ENCODE peak calls at places on chromosomes 13 and 19, in six cellular contexts. One of them, this sample, is unnamed.
A peak's percentile ranks its signal among the peaks of the same experiment; 100 is the strongest.

GRCh38 chr13:48043789-48044503 is 6.4 kb downstream of the NUDT15 start:
- DNase-seq in C1 segment of cervical spinal cord: no peak
- DNase-seq in fibroblast of the conjunctiva: peak; percentile 38
- DNase-seq in activated T-cell treated with anti-CD3 and anti-CD28 coated beads, Interleukin-2, amount 50 U/mL, for 72 hours: no peak
- DNase-seq in stimulated activated CD4-positive, alpha-beta T cell treated with anti-CD3 and anti-CD28 coated beads, Interleukin-12 subunit alpha, Interleukin-12 subunit beta, amount 100 ng/mL, for 48 hours: no peak
- DNase-seq in pons: no peak
- DNase-seq in this sample: no peak

GRCh38 chr19:40650749-40651305 is 39.6 kb downstream of the NUMBL start:
- DNase-seq in pons: no peak
- DNase-seq in stimulated activated CD4-positive, alpha-beta T cell treated with anti-CD3 and anti-CD28 coated beads, Interleukin-12 subunit alpha, Interleukin-12 subunit beta, amount 100 ng/mL, for 48 hours: no peak
- DNase-seq in C1 segment of cervical spinal cord: no peak
- DNase-seq in fibroblast of the conjunctiva: peak; percentile 91
- DNase-seq in activated T-cell treated with anti-CD3 and anti-CD28 coated beads, Interleukin-2, amount 50 U/mL, for 72 hours: no peak
- DNase-seq in this sample: no peak

GRCh38 chr19:4361152-4362037 is 18.0 kb downstream of the MPND start:
- DNase-seq in pons: no peak
- DNase-seq in stimulated activated CD4-positive, alpha-beta T cell treated with anti-CD3 and anti-CD28 coated beads, Interleukin-12 subunit alpha, Interleukin-12 subunit beta, amount 100 ng/mL, for 48 hours: no peak
- DNase-seq in C1 segment of cervical spinal cord: no peak
- DNase-seq in activated T-cell treated with anti-CD3 and anti-CD28 coated beads, Interleukin-2, amount 50 U/mL, for 72 hours: no peak
- DNase-seq in fibroblast of the conjunctiva: no peak
- DNase-seq in this sample: no peak

GRCh38 chr13:41059466-41059865 is 1.8 kb upstream of the WBP4 start:
- DNase-seq in C1 segment of cervical spinal cord: peak; percentile 41
- DNase-seq in fibroblast of the conjunctiva: no peak
- DNase-seq in stimulated activated CD4-positive, alpha-beta T cell treated with anti-CD3 and anti-CD28 coated beads, Interleukin-12 subunit alpha, Interleukin-12 subunit beta, amount 100 ng/mL, for 48 hours: no peak
- DNase-seq in activated T-cell treated with anti-CD3 and anti-CD28 coated beads, Interleukin-2, amount 50 U/mL, for 72 hours: no peak
- DNase-seq in pons: peak; percentile 78
- DNase-seq in this sample: peak; percentile 22

GRCh38 chr13:113916330-113916815 is 52.5 kb upstream of the GAS6 start:
- DNase-seq in pons: no peak
- DNase-seq in C1 segment of cervical spinal cord: no peak
- DNase-seq in fibroblast of the conjunctiva: peak; percentile 26
- DNase-seq in activated T-cell treated with anti-CD3 and anti-CD28 coated beads, Interleukin-2, amount 50 U/mL, for 72 hours: no peak
- DNase-seq in stimulated activated CD4-positive, alpha-beta T cell treated with anti-CD3 and anti-CD28 coated beads, Interleukin-12 subunit alpha, Interleukin-12 subunit beta, amount 100 ng/mL, for 48 hours: no peak
- DNase-seq in this sample: no peak

GRCh38 chr13:87684850-87685735 is 13.9 kb downstream of the SLITRK5 start:
- DNase-seq in activated T-cell treated with anti-CD3 and anti-CD28 coated beads, Interleukin-2, amount 50 U/mL, for 72 hours: no peak
- DNase-seq in fibroblast of the conjunctiva: no peak
- DNase-seq in C1 segment of cervical spinal cord: no peak
- DNase-seq in stimulated activated CD4-positive, alpha-beta T cell treated with anti-CD3 and anti-CD28 coated beads, Interleukin-12 subunit alpha, Interleukin-12 subunit beta, amount 100 ng/mL, for 48 hours: no peak
- DNase-seq in pons: no peak
- DNase-seq in this sample: no peak

GRCh38 chr13:98222081-98222554 is 45.0 kb upstream of the RNF113B start:
- DNase-seq in pons: no peak
- DNase-seq in fibroblast of the conjunctiva: no peak
- DNase-seq in stimulated activated CD4-positive, alpha-beta T cell treated with anti-CD3 and anti-CD28 coated beads, Interleukin-12 subunit alpha, Interleukin-12 subunit beta, amount 100 ng/mL, for 48 hours: no peak
- DNase-seq in C1 segment of cervical spinal cord: no peak
- DNase-seq in activated T-cell treated with anti-CD3 and anti-CD28 coated beads, Interleukin-2, amount 50 U/mL, for 72 hours: no peak
- DNase-seq in this sample: no peak

GRCh38 chr19:10270180-10270615 is 722 bp upstream of the ICAM1 start:
- DNase-seq in pons: peak; percentile 39
- DNase-seq in activated T-cell treated with anti-CD3 and anti-CD28 coated beads, Interleukin-2, amount 50 U/mL, for 72 hours: peak; percentile 90
- DNase-seq in stimulated activated CD4-positive, alpha-beta T cell treated with anti-CD3 and anti-CD28 coated beads, Interleukin-12 subunit alpha, Interleukin-12 subunit beta, amount 100 ng/mL, for 48 hours: peak; percentile 65
- DNase-seq in fibroblast of the conjunctiva: no peak
- DNase-seq in C1 segment of cervical spinal cord: no peak
- DNase-seq in this sample: no peak

GRCh38 chr19:47225746-47226425 is 5.1 kb downstream of the BBC3 start:
- DNase-seq in activated T-cell treated with anti-CD3 and anti-CD28 coated beads, Interleukin-2, amount 50 U/mL, for 72 hours: peak; percentile 94
- DNase-seq in C1 segment of cervical spinal cord: peak; percentile 73
- DNase-seq in pons: peak; percentile 85
- DNase-seq in stimulated activated CD4-positive, alpha-beta T cell treated with anti-CD3 and anti-CD28 coated beads, Interleukin-12 subunit alpha, Interleukin-12 subunit beta, amount 100 ng/mL, for 48 hours: peak; percentile 67
- DNase-seq in fibroblast of the conjunctiva: peak; percentile 75
- DNase-seq in this sample: peak; percentile 87

GRCh38 chr19:30516586-30516985 is 144.4 kb downstream of the ZNF536 start:
- DNase-seq in C1 segment of cervical spinal cord: no peak
- DNase-seq in fibroblast of the conjunctiva: peak; percentile 24
- DNase-seq in pons: no peak
- DNase-seq in activated T-cell treated with anti-CD3 and anti-CD28 coated beads, Interleukin-2, amount 50 U/mL, for 72 hours: no peak
- DNase-seq in stimulated activated CD4-positive, alpha-beta T cell treated with anti-CD3 and anti-CD28 coated beads, Interleukin-12 subunit alpha, Interleukin-12 subunit beta, amount 100 ng/mL, for 48 hours: no peak
- DNase-seq in this sample: no peak

GRCh38 chr19:56637976-56638555 is 4.9 kb upstream of the SMIM17 start:
- DNase-seq in activated T-cell treated with anti-CD3 and anti-CD28 coated beads, Interleukin-2, amount 50 U/mL, for 72 hours: peak; percentile 41
- DNase-seq in C1 segment of cervical spinal cord: peak; percentile 7
- DNase-seq in stimulated activated CD4-positive, alpha-beta T cell treated with anti-CD3 and anti-CD28 coated beads, Interleukin-12 subunit alpha, Interleukin-12 subunit beta, amount 100 ng/mL, for 48 hours: peak; percentile 17
- DNase-seq in pons: peak; percentile 46
- DNase-seq in fibroblast of the conjunctiva: peak; percentile 34
- DNase-seq in this sample: peak; percentile 25

GRCh38 chr13:46683879-46684278 is 113.1 kb downstream of the ESD start:
- DNase-seq in pons: no peak
- DNase-seq in activated T-cell treated with anti-CD3 and anti-CD28 coated beads, Interleukin-2, amount 50 U/mL, for 72 hours: no peak
- DNase-seq in C1 segment of cervical spinal cord: no peak
- DNase-seq in stimulated activated CD4-positive, alpha-beta T cell treated with anti-CD3 and anti-CD28 coated beads, Interleukin-12 subunit alpha, Interleukin-12 subunit beta, amount 100 ng/mL, for 48 hours: no peak
- DNase-seq in fibroblast of the conjunctiva: no peak
- DNase-seq in this sample: no peak

GRCh38 chr13:51832471-51833152 is 12.4 kb downstream of the TMEM272 start:
- DNase-seq in stimulated activated CD4-positive, alpha-beta T cell treated with anti-CD3 and anti-CD28 coated beads, Interleukin-12 subunit alpha, Interleukin-12 subunit beta, amount 100 ng/mL, for 48 hours: peak; percentile 35
- DNase-seq in activated T-cell treated with anti-CD3 and anti-CD28 coated beads, Interleukin-2, amount 50 U/mL, for 72 hours: no peak
- DNase-seq in C1 segment of cervical spinal cord: no peak
- DNase-seq in pons: peak; percentile 39
- DNase-seq in fibroblast of the conjunctiva: no peak
- DNase-seq in this sample: no peak

GRCh38 chr19:19021115-19021514 is 12.2 kb downstream of the SUGP2 start:
- DNase-seq in C1 segment of cervical spinal cord: no peak
- DNase-seq in pons: peak; percentile 42
- DNase-seq in fibroblast of the conjunctiva: no peak
- DNase-seq in activated T-cell treated with anti-CD3 and anti-CD28 coated beads, Interleukin-2, amount 50 U/mL, for 72 hours: no peak
- DNase-seq in stimulated activated CD4-positive, alpha-beta T cell treated with anti-CD3 and anti-CD28 coated beads, Interleukin-12 subunit alpha, Interleukin-12 subunit beta, amount 100 ng/mL, for 48 hours: no peak
- DNase-seq in this sample: no peak

GRCh38 chr19:3480383-3481091 is at the start of gene SMIM24:
- DNase-seq in pons: no peak
- DNase-seq in stimulated activated CD4-positive, alpha-beta T cell treated with anti-CD3 and anti-CD28 coated beads, Interleukin-12 subunit alpha, Interleukin-12 subunit beta, amount 100 ng/mL, for 48 hours: no peak
- DNase-seq in fibroblast of the conjunctiva: no peak
- DNase-seq in activated T-cell treated with anti-CD3 and anti-CD28 coated beads, Interleukin-2, amount 50 U/mL, for 72 hours: no peak
- DNase-seq in C1 segment of cervical spinal cord: no peak
- DNase-seq in this sample: no peak

This sample was measured in cerebellar cortex.